ENCODE peak calls at places on chromosomes 6 and 20, in seven cellular contexts. One of them, this sample, is unnamed.

GRCh38 chr6:154805288-154805911 is 72.2 kb downstream of the SCAF8 start:
- DNase-seq in adrenal gland: no peak
- DNase-seq in brain microvascular endothelial cell: peak
- DNase-seq in mammary epithelial cell: peak
- DNase-seq in PC-3: peak
- DNase-seq in uterus: no peak
- DNase-seq in heart right ventricle: no peak
- DNase-seq in this sample: no peak

GRCh38 chr20:4087923-4088322 is 72.6 kb upstream of the RNF24 start:
- DNase-seq in adrenal gland: peak
- DNase-seq in brain microvascular endothelial cell: peak
- DNase-seq in mammary epithelial cell: no peak
- DNase-seq in PC-3: peak
- DNase-seq in uterus: no peak
- DNase-seq in heart right ventricle: no peak
- DNase-seq in this sample: no peak

GRCh38 chr20:59173938-59174496 is 10.4 kb downstream of the ZNF831 start:
- DNase-seq in adrenal gland: no peak
- DNase-seq in brain microvascular endothelial cell: no peak
- DNase-seq in mammary epithelial cell: no peak
- DNase-seq in PC-3: no peak
- DNase-seq in uterus: no peak
- DNase-seq in heart right ventricle: no peak
- DNase-seq in this sample: no peak

GRCh38 chr20:9025643-9026042 is 43.2 kb upstream of the PLCB4 start:
- DNase-seq in adrenal gland: no peak
- DNase-seq in brain microvascular endothelial cell: peak
- DNase-seq in mammary epithelial cell: peak
- DNase-seq in PC-3: peak
- DNase-seq in uterus: no peak
- DNase-seq in heart right ventricle: no peak
- DNase-seq in this sample: no peak

GRCh38 chr6:168343239-168344167 is 23.9 kb upstream of the DACT2 start:
- DNase-seq in adrenal gland: no peak
- DNase-seq in brain microvascular endothelial cell: no peak
- DNase-seq in mammary epithelial cell: no peak
- DNase-seq in PC-3: no peak
- DNase-seq in uterus: no peak
- DNase-seq in heart right ventricle: no peak
- DNase-seq in this sample: no peak

GRCh38 chr20:60512436-60512835 is 554.2 kb downstream of the CDH26 start:
- DNase-seq in adrenal gland: no peak
- DNase-seq in brain microvascular endothelial cell: peak
- DNase-seq in mammary epithelial cell: peak
- DNase-seq in PC-3: peak
- DNase-seq in uterus: no peak
- DNase-seq in heart right ventricle: no peak
- DNase-seq in this sample: no peak

GRCh38 chr6:90388395-90388794 is 91.8 kb upstream of the BACH2 start:
- DNase-seq in adrenal gland: no peak
- DNase-seq in brain microvascular endothelial cell: no peak
- DNase-seq in mammary epithelial cell: no peak
- DNase-seq in PC-3: no peak
- DNase-seq in uterus: no peak
- DNase-seq in heart right ventricle: no peak
- DNase-seq in this sample: no peak

GRCh38 chr20:21101453-21102251 is 4.5 kb downstream of the LINC00237 start:
- DNase-seq in adrenal gland: no peak
- DNase-seq in brain microvascular endothelial cell: no peak
- DNase-seq in mammary epithelial cell: no peak
- DNase-seq in PC-3: no peak
- DNase-seq in uterus: no peak
- DNase-seq in heart right ventricle: no peak
- DNase-seq in this sample: no peak

GRCh38 chr6:150231456-150231855 is 88.6 kb downstream of the PPP1R14C start:
- DNase-seq in adrenal gland: no peak
- DNase-seq in brain microvascular endothelial cell: peak
- DNase-seq in mammary epithelial cell: peak
- DNase-seq in PC-3: peak
- DNase-seq in uterus: no peak
- DNase-seq in heart right ventricle: no peak
- DNase-seq in this sample: no peak

GRCh38 chr20:1427457-1428054 is 34.7 kb upstream of the FKBP1A start:
- DNase-seq in adrenal gland: no peak
- DNase-seq in brain microvascular endothelial cell: no peak
- DNase-seq in mammary epithelial cell: no peak
- DNase-seq in PC-3: peak
- DNase-seq in uterus: no peak
- DNase-seq in heart right ventricle: no peak
- DNase-seq in this sample: no peak

GRCh38 chr6:26056583-26057350 is 30.5 kb upstream of the HFE start:
- DNase-seq in adrenal gland: peak
- DNase-seq in brain microvascular endothelial cell: no peak
- DNase-seq in mammary epithelial cell: peak
- DNase-seq in PC-3: peak
- DNase-seq in uterus: no peak
- DNase-seq in heart right ventricle: no peak
- DNase-seq in this sample: no peak

GRCh38 chr6:10084276-10084993 is 330.4 kb downstream of the TFAP2A start:
- DNase-seq in adrenal gland: no peak
- DNase-seq in brain microvascular endothelial cell: no peak
- DNase-seq in mammary epithelial cell: peak
- DNase-seq in PC-3: peak
- DNase-seq in uterus: no peak
- DNase-seq in heart right ventricle: no peak
- DNase-seq in this sample: no peak

GRCh38 chr6:102387351-102388033 is 994.0 kb downstream of the GRIK2 start:
- DNase-seq in adrenal gland: no peak
- DNase-seq in brain microvascular endothelial cell: no peak
- DNase-seq in mammary epithelial cell: peak
- DNase-seq in PC-3: peak
- DNase-seq in uterus: no peak
- DNase-seq in heart right ventricle: no peak
- DNase-seq in this sample: no peak

GRCh38 chr6:43495409-43495941 is 14.7 kb downstream of the LRRC73 start:
- DNase-seq in adrenal gland: no peak
- DNase-seq in brain microvascular endothelial cell: no peak
- DNase-seq in mammary epithelial cell: peak
- DNase-seq in PC-3: peak
- DNase-seq in uterus: no peak
- DNase-seq in heart right ventricle: no peak
- DNase-seq in this sample: no peak

GRCh38 chr6:37483917-37484785 is 15.5 kb downstream of the CCDC167 start:
- DNase-seq in adrenal gland: peak
- DNase-seq in brain microvascular endothelial cell: peak
- DNase-seq in mammary epithelial cell: peak
- DNase-seq in PC-3: peak
- DNase-seq in uterus: peak
- DNase-seq in heart right ventricle: peak
- DNase-seq in this sample: peak

GRCh38 chr20:51767018-51767866 is 948 bp downstream of the ATP9A start:
- DNase-seq in adrenal gland: peak
- DNase-seq in brain microvascular endothelial cell: no peak
- DNase-seq in mammary epithelial cell: peak
- DNase-seq in PC-3: peak
- DNase-seq in uterus: peak
- DNase-seq in heart right ventricle: peak
- DNase-seq in this sample: peak

GRCh38 chr6:136502791-136503190 is 47.4 kb downstream of the MAP7 start:
- DNase-seq in adrenal gland: no peak
- DNase-seq in brain microvascular endothelial cell: no peak
- DNase-seq in mammary epithelial cell: no peak
- DNase-seq in PC-3: no peak
- DNase-seq in uterus: no peak
- DNase-seq in heart right ventricle: no peak
- DNase-seq in this sample: no peak

DNA sequence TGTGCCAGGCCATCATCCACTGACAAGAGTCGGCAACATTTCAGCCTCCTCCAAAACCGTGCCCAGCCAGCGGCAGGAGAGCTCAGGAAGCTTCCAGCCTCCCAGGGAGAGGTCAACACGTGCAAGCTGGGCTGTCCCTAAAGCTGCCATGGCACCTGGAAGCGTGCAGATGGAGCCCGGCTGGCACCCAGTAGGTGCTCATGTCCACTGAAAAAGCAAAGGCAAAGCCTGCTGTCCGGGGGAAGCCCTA is 14.4 kb upstream of the TLDC2 start:
- DNase-seq in adrenal gland: peak
- DNase-seq in brain microvascular endothelial cell: no peak
- DNase-seq in mammary epithelial cell: no peak
- DNase-seq in PC-3: no peak
- DNase-seq in uterus: no peak
- DNase-seq in heart right ventricle: peak
- DNase-seq in this sample: no peak
- H3K4me3 ChIP-seq in adrenal gland: peak
- H3K4me3 ChIP-seq in brain microvascular endothelial cell: peak
- H3K4me3 ChIP-seq in mammary epithelial cell: peak
- H3K4me3 ChIP-seq in PC-3: peak
- H3K4me3 ChIP-seq in uterus: peak
- H3K4me3 ChIP-seq in heart right ventricle: peak
- H3K4me3 ChIP-seq in this sample: peak

DNA sequence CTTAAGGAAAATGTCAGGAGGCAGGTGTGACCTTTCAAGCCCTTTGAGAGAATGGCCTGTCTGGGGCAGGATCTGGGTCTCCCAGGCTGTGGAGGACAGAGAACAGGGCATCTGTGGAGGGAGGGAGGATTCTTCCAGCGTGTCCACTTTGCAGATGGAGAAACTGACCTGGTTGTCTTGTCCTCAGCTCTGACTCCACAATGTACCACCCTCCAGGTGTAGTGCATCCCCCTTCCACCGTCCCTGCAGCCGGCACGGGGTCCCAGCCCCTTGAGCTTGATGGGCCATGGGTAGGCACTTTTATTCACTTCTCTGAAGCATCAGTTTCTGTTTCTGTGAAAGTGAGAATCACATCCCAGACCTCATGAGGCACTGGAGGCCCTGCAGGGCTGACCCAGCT is 4.6 kb upstream of the TGM2 start:
- DNase-seq in adrenal gland: no peak
- DNase-seq in brain microvascular endothelial cell: no peak
- DNase-seq in mammary epithelial cell: no peak
- DNase-seq in PC-3: no peak
- DNase-seq in uterus: no peak
- DNase-seq in heart right ventricle: no peak
- DNase-seq in this sample: no peak
- H3K27ac ChIP-seq in adrenal gland: no peak
- H3K27ac ChIP-seq in brain microvascular endothelial cell: no peak
- H3K27ac ChIP-seq in mammary epithelial cell: no peak
- H3K27ac ChIP-seq in PC-3: peak
- H3K27ac ChIP-seq in uterus: peak
- H3K27ac ChIP-seq in heart right ventricle: peak
- H3K27ac ChIP-seq in this sample: no peak

GRCh38 chr6:16999486-17000436 is 102.1 kb upstream of the STMND1 start:
- DNase-seq in adrenal gland: no peak
- DNase-seq in brain microvascular endothelial cell: no peak
- DNase-seq in mammary epithelial cell: peak
- DNase-seq in PC-3: peak
- DNase-seq in uterus: no peak
- DNase-seq in heart right ventricle: no peak
- DNase-seq in this sample: no peak

GRCh38 chr6:17002123-17002522 is 99.7 kb upstream of the STMND1 start:
- DNase-seq in adrenal gland: no peak
- DNase-seq in brain microvascular endothelial cell: no peak
- DNase-seq in mammary epithelial cell: no peak
- DNase-seq in PC-3: peak
- DNase-seq in uterus: no peak
- DNase-seq in heart right ventricle: no peak
- DNase-seq in this sample: no peak

GRCh38 chr6:17004269-17004668 is 97.6 kb upstream of the STMND1 start:
- DNase-seq in adrenal gland: no peak
- DNase-seq in brain microvascular endothelial cell: no peak
- DNase-seq in mammary epithelial cell: no peak
- DNase-seq in PC-3: no peak
- DNase-seq in uterus: no peak
- DNase-seq in heart right ventricle: no peak
- DNase-seq in this sample: no peak

GRCh38 chr6:17001188-17001587 is 100.7 kb upstream of the STMND1 start:
- DNase-seq in adrenal gland: no peak
- DNase-seq in brain microvascular endothelial cell: no peak
- DNase-seq in mammary epithelial cell: no peak
- DNase-seq in PC-3: peak
- DNase-seq in uterus: no peak
- DNase-seq in heart right ventricle: no peak
- DNase-seq in this sample: no peak
- TF ChIP-seq CTCF in adrenal gland: no peak
- TF ChIP-seq CTCF in brain microvascular endothelial cell: peak
- TF ChIP-seq CTCF in mammary epithelial cell: peak
- TF ChIP-seq CTCF in PC-3: peak
- TF ChIP-seq CTCF in uterus: no peak
- TF ChIP-seq CTCF in heart right ventricle: no peak
- TF ChIP-seq CTCF in this sample: no peak

GRCh38 chr6:32107447-32107846 is 1.7 kb downstream of the TNXB start:
- DNase-seq in adrenal gland: no peak
- DNase-seq in brain microvascular endothelial cell: no peak
- DNase-seq in mammary epithelial cell: no peak
- DNase-seq in PC-3: peak
- DNase-seq in uterus: peak
- DNase-seq in heart right ventricle: no peak
- DNase-seq in this sample: no peak
- H3K4me3 ChIP-seq in adrenal gland: peak
- H3K4me3 ChIP-seq in brain microvascular endothelial cell: no peak
- H3K4me3 ChIP-seq in mammary epithelial cell: no peak
- H3K4me3 ChIP-seq in PC-3: no peak
- H3K4me3 ChIP-seq in uterus: peak
- H3K4me3 ChIP-seq in heart right ventricle: peak
- H3K4me3 ChIP-seq in this sample: no peak

DNA sequence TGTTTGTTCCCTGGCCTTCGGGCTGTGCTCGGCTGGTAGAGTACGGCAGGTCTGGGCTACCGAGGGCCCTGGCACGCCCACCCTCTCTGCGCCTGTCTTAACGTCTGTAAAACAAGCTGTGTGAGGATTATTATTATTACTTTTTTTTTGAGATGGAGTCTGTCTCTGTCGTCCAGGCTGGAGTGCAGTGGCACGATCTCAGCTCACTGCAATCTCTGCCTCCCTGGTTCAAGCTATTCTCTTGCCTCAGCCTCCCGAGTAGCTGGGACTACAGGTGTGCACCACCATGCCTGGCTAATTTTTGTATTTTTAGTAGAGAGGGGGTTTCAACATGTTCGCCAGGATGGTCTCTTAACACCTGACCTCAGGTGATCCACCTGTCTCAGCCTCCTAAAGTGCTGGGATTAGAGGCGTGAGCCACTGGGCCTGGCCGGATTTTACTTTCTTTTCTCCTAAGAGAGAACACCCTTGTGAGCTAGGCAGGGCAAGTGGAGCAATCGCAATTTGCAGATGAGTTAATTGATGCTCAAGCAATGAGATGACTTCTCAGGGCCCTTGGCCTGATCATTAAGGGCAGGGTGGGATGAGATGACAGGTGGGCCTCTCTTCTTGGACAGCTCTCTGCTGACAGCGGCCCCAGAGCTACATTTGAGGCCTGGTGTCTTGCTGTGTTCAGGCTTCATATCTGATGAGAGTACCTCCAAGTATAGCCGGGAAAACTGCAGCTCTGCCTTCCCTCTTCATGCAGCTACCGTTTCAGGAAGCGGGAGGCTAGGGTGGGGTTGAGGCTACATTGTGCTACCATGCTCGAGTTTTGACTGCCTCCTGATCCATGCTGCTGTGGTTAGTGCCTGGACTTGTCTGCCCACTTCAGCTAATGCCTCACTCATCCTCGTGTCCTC is 914 bp upstream of the SMIM29 start:
- DNase-seq in adrenal gland: peak
- DNase-seq in brain microvascular endothelial cell: no peak
- DNase-seq in mammary epithelial cell: no peak
- DNase-seq in PC-3: no peak
- DNase-seq in uterus: no peak
- DNase-seq in heart right ventricle: no peak
- DNase-seq in this sample: no peak
- H3K27ac ChIP-seq in adrenal gland: peak
- H3K27ac ChIP-seq in brain microvascular endothelial cell: peak
- H3K27ac ChIP-seq in mammary epithelial cell: peak
- H3K27ac ChIP-seq in PC-3: no peak
- H3K27ac ChIP-seq in uterus: peak
- H3K27ac ChIP-seq in heart right ventricle: peak
- H3K27ac ChIP-seq in this sample: peak

This sample was measured in dorsolateral prefrontal cortex.